ENCODE peak calls at places on chromosome 17, in five cellular contexts. G is B cell, A is dorsolateral prefrontal cortex, Z is spleen, E is heart right ventricle. V is an unnamed sample.

GRCh38 chr17:17935321-17936271 is 36.6 kb downstream of the TOM1L2 start:
- DNase-seq in G (no peak), A (no peak), Z (no peak), E (no peak), V (no peak)

GRCh38 chr17:2635241-2635640 is 41.8 kb downstream of the PAFAH1B1 start:
- DNase-seq in G (no peak), A (no peak), Z (no peak), E (no peak), V (no peak)

GRCh38 chr17:59439261-59439660 is 107.8 kb downstream of the YPEL2 start:
- DNase-seq in G (no peak), A (no peak), Z (no peak), E (no peak), V (no peak)

GRCh38 chr17:66829386-66829864 is 5.5 kb upstream of the CACNG5 start:
- DNase-seq in G (no peak), A (no peak), Z (no peak), E (peak), V (no peak)

GRCh38 chr17:56592487-56593072 is 919 bp upstream of the NOG start:
- DNase-seq in G (no peak), A (peak), Z (peak), E (peak), V (no peak)

GRCh38 chr17:50331085-50331791 is 14.7 kb upstream of the XYLT2 start:
- DNase-seq in G (no peak), A (no peak), Z (no peak), E (no peak), V (no peak)

GRCh38 chr17:63657776-63658175 is 35.6 kb downstream of the MAP3K3 start:
- DNase-seq in G (no peak), A (no peak), Z (no peak), E (no peak), V (no peak)

GRCh38 chr17:17205368-17206148 is 575 bp downstream of the PLD6 start:
- DNase-seq in G (peak), A (peak), Z (peak), E (peak), V (no peak)

DNA sequence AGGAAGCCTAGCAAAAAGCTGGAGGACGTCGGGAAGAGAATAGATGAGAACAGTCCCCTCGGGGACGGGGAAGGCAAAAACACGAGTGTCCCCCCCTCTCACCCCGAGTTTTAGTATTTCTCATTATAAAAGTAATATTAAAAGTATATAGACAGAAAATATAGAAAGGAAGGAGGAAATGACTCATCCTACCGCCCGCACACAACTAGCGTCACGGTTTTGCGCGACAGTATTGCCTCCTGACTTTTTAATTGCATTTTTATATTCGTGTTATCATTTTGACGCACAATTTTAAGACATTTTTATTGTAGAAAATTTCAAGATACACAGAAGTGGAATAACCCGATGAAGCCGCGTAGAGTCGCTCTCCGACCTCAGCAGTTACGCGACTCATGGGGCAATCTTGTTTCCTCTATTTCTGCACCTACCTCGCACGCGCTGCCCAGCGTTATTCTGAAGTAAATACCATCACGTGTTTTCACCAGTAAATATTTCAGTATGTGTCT is 652 bp upstream of the SLC25A19 start:
- DNase-seq in G (peak), A (no peak), Z (peak), E (peak), V (no peak)
- TF ChIP-seq CTCF in G (peak), A (peak), Z (peak), E (peak), V (no peak)

DNA sequence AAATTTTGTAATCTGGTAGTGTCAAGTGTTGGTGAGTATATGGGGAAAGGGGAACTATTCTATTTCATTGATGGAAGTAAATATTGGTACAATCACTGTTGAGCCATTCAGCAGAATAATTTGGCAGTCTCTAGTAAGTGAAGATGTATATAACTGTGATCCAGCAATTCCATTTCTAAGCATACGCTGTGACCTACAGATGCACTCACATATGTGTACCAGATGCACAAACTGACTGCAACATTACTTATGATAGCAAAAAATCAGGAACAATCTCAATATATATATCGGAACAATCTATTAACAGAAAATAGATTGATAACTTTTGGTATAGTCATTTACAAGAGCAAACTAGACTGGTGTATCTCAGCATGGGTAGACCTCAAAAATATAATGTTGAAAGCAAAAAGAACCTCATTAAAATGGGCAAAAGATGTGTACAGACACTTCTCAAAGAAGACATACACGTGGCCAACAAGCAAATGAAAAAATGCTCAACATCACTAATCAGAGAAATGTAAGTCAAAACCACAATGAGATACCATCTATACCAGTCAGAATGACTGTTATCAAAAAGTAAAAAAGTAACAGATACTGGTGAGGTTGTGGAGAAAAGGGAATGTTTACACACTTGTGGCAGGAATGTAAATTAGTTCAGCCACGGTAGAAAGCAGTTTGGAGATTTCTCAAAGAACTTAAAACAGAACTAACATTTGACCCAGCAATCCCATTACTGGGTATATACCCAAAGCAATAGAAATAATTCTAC is 20.8 kb downstream of the ADAP2 start:
- DNase-seq in G (no peak), A (no peak), Z (no peak), E (no peak), V (no peak)
- TF ChIP-seq CTCF in G (no peak), A (no peak), Z (no peak), E (no peak), V (peak)

GRCh38 chr17:34178047-34178446 is 77.0 kb upstream of the CCL2 start:
- DNase-seq in G (no peak), A (no peak), Z (no peak), E (no peak), V (no peak)
- TF ChIP-seq CTCF in G (no peak), A (no peak), Z (no peak), E (no peak), V (peak)

GRCh38 chr17:77106874-77107358 is 33.9 kb upstream of the SEC14L1 start:
- DNase-seq in G (peak), A (no peak), Z (no peak), E (no peak), V (no peak)
- TF ChIP-seq CTCF in G (peak), A (no peak), Z (peak), E (no peak), V (no peak)

V was measured in chondrocyte.